ENCODE peak calls at places on chromosomes 3 and 15, in ten cellular contexts. J, E, B, Y, O, D, S, M, G and N are unnamed samples. For H3K4me1, the result is how much of the 10 kb centered on the place peaks cover.

GRCh38 chr3:24357635-24358034 is 137.0 kb downstream of the THRB start:
- DNase-seq in J (no peak), E (no peak), B (no peak), Y (no peak), O (no peak), D (no peak), S (no peak), M (no peak), G (no peak), N (no peak)

GRCh38 chr15:67501177-67501835 is 19.6 kb upstream of the C15orf61 start:
- DNase-seq in J (no peak), E (no peak), B (peak), Y (no peak), O (no peak), D (no peak), S (peak), M (peak), G (no peak), N (no peak)

GRCh38 chr3:14248849-14249523 is 70.4 kb downstream of the LSM3 start:
- DNase-seq in J (no peak), E (peak), B (no peak), Y (peak), O (peak), D (no peak), S (no peak), M (peak), G (no peak), N (no peak)

GRCh38 chr3:37228734-37229133 is 54.4 kb upstream of the LRRFIP2 start:
- DNase-seq in J (no peak), E (no peak), B (no peak), Y (no peak), O (no peak), D (no peak), S (no peak), M (peak), G (no peak), N (no peak)

GRCh38 chr3:56251343-56251945 is 216.8 kb downstream of the ERC2 start:
- DNase-seq in J (no peak), E (peak), B (peak), Y (peak), O (peak), D (no peak), S (peak), M (peak), G (peak), N (no peak)

GRCh38 chr3:71035314-71035713 is 548.2 kb downstream of the FOXP1 start:
- DNase-seq in J (no peak), E (no peak), B (peak), Y (no peak), O (no peak), D (no peak), S (peak), M (no peak), G (peak), N (no peak)

GRCh38 chr3:175179055-175179454 is 319.9 kb downstream of the NAALADL2 start:
- DNase-seq in J (no peak), E (no peak), B (peak), Y (no peak), O (no peak), D (no peak), S (peak), M (no peak), G (no peak), N (no peak)

GRCh38 chr3:43285644-43286043 is 696 bp upstream of the SNRK start:
- DNase-seq in J (no peak), E (peak), B (no peak), Y (peak), O (no peak), D (no peak), S (no peak), M (no peak), G (no peak), N (no peak)

GRCh38 chr3:158732856-158733200 is 571 bp upstream of the RARRES1 start:
- DNase-seq in J (no peak), E (no peak), B (no peak), Y (no peak), O (no peak), D (no peak), S (no peak), M (no peak), G (no peak), N (no peak)

GRCh38 chr3:57091471-57091870 is 31.0 kb downstream of the SPATA12 start:
- DNase-seq in J (no peak), E (no peak), B (peak), Y (no peak), O (no peak), D (no peak), S (no peak), M (no peak), G (no peak), N (no peak)

GRCh38 chr15:93073465-93073952 is 15.5 kb downstream of the RGMA start:
- DNase-seq in J (no peak), E (peak), B (no peak), Y (peak), O (peak), D (no peak), S (no peak), M (no peak), G (no peak), N (no peak)

GRCh38 chr3:31562525-31562924 is 29.8 kb downstream of the STT3B start:
- DNase-seq in J (no peak), E (no peak), B (no peak), Y (no peak), O (no peak), D (no peak), S (no peak), M (peak), G (peak), N (no peak)

GRCh38 chr15:78082106-78082742 is 4.7 kb upstream of the TBC1D2B start:
- DNase-seq in J (no peak), E (no peak), B (peak), Y (no peak), O (no peak), D (peak), S (no peak), M (no peak), G (peak), N (no peak)

GRCh38 chr3:40172560-40172959 is 136.9 kb upstream of the EIF1B start:
- DNase-seq in J (no peak), E (no peak), B (no peak), Y (no peak), O (no peak), D (no peak), S (no peak), M (no peak), G (no peak), N (no peak)

GRCh38 chr3:69033470-69033869 is 18.7 kb downstream of the TMF1 start:
- DNase-seq in J (no peak), E (no peak), B (peak), Y (no peak), O (no peak), D (no peak), S (peak), M (no peak), G (no peak), N (no peak)

GRCh38 chr15:52139599-52140462 is 27.3 kb upstream of the BCL2L10 start:
- DNase-seq in J (no peak), E (peak), B (peak), Y (peak), O (peak), D (peak), S (peak), M (peak), G (peak), N (no peak)

GRCh38 chr3:102443021-102443420 is 8.2 kb downstream of the ZPLD1 start:
- DNase-seq in J (no peak), E (no peak), B (peak), Y (no peak), O (no peak), D (no peak), S (no peak), M (no peak), G (no peak), N (no peak)

GRCh38 chr3:177338697-177339219 is 141.5 kb upstream of the TBL1XR1 start:
- DNase-seq in J (no peak), E (no peak), B (peak), Y (no peak), O (no peak), D (no peak), S (peak), M (peak), G (no peak), N (no peak)

GRCh38 chr3:52317601-52318000 is 1.5 kb downstream of the DNAH1 start:
- DNase-seq in J (no peak), E (peak), B (peak), Y (peak), O (peak), D (peak), S (peak), M (peak), G (peak), N (no peak)

GRCh38 chr3:72655758-72656157 is 192.5 kb downstream of the SHQ1 start:
- DNase-seq in J (no peak), E (no peak), B (no peak), Y (no peak), O (peak), D (no peak), S (no peak), M (peak), G (no peak), N (no peak)

GRCh38 chr15:31082771-31083393 is 18.6 kb downstream of the TRPM1 start:
- DNase-seq in J (no peak), E (no peak), B (peak), Y (no peak), O (no peak), D (no peak), S (no peak), M (no peak), G (no peak), N (no peak)

GRCh38 chr3:44939581-44940036 is 36.4 kb downstream of the ZDHHC3 start:
- DNase-seq in J (no peak), E (no peak), B (peak), Y (no peak), O (no peak), D (no peak), S (no peak), M (no peak), G (no peak), N (no peak)

GRCh38 chr3:42214565-42215283 is 51.3 kb downstream of the CCK start:
- DNase-seq in J (no peak), E (no peak), B (peak), Y (no peak), O (no peak), D (no peak), S (no peak), M (no peak), G (no peak), N (no peak)
- H3K4me1 ChIP-seq in J (under half), E (under half), B (under half), Y (under half), O (under half), D (under half), S (under half), M (under half), G (under half), N (under half)

GRCh38 chr15:64462492-64462891 is 2.1 kb downstream of the ZNF609 start:
- DNase-seq in J (no peak), E (no peak), B (no peak), Y (no peak), O (no peak), D (no peak), S (no peak), M (no peak), G (no peak), N (no peak)

GRCh38 chr15:64460737-64461576 is 579 bp downstream of the ZNF609 start:
- DNase-seq in J (no peak), E (peak), B (peak), Y (peak), O (peak), D (peak), S (peak), M (peak), G (peak), N (no peak)

GRCh38 chr15:64461577-64462162 is 1.3 kb downstream of the ZNF609 start:
- DNase-seq in J (no peak), E (no peak), B (peak), Y (no peak), O (peak), D (no peak), S (peak), M (peak), G (no peak), N (no peak)

GRCh38 chr15:64459382-64459781 is 996 bp upstream of the ZNF609 start:
- DNase-seq in J (no peak), E (no peak), B (no peak), Y (no peak), O (no peak), D (no peak), S (no peak), M (peak), G (no peak), N (no peak)

DNA sequence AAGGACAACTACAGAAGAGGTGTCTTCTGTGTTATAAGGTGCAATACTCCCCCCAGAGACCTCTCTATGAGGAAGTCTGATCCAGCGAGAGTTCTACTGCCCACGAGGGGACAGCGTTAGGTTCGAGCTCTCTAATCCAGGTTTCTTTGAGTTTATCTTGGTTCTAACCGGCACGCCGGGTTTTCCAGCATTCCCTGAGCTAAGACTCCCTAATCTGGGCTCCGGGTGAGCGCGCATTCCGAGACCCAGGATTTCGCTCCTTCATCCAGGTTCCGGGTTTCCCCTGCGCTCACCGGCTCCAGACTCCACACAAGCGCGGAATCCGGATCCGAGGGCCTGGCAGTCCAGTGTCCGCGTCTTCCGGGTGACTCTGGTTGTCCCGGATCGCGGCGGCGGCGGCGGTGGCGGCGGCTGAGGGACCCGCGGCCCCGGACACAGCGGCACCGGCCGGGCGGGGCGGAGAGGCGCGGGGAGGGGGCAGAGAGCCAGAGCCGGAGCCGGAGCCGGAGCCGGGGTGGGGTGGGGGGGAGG is at the start of gene ZNF609:
- DNase-seq in J (peak), E (peak), B (peak), Y (peak), O (peak), D (peak), S (peak), M (peak), G (peak), N (peak)
- TF ChIP-seq POLR2A in J (peak), E (peak), B (peak), Y (peak), O (no peak), D (peak), S (no peak), M (peak), G (no peak), N (no peak)

GRCh38 chr15:89828324-89829145 is 13.9 kb upstream of the ANPEP start:
- DNase-seq in J (no peak), E (peak), B (peak), Y (peak), O (peak), D (peak), S (no peak), M (no peak), G (peak), N (no peak)
- H3K4me1 ChIP-seq in J (under half), E (under half), B (under half), Y (under half), O (under half), D (under half), S (under half), M (under half), G (under half), N (under half)

GRCh38 chr3:8503461-8503860 is 1.8 kb downstream of the LMCD1 start:
- DNase-seq in J (no peak), E (no peak), B (no peak), Y (no peak), O (no peak), D (no peak), S (peak), M (no peak), G (no peak), N (no peak)

GRCh38 chr3:8499181-8499611 is 2.4 kb upstream of the LMCD1 start:
- DNase-seq in J (no peak), E (no peak), B (no peak), Y (no peak), O (peak), D (no peak), S (peak), M (no peak), G (no peak), N (no peak)

GRCh38 chr3:8500966-8501365 is 657 bp upstream of the LMCD1 start:
- DNase-seq in J (no peak), E (no peak), B (no peak), Y (no peak), O (no peak), D (no peak), S (no peak), M (no peak), G (no peak), N (no peak)

GRCh38 chr3:8500208-8500961 is 1.2 kb upstream of the LMCD1 start:
- DNase-seq in J (no peak), E (no peak), B (peak), Y (peak), O (no peak), D (no peak), S (peak), M (no peak), G (no peak), N (no peak)

GRCh38 chr3:8501388-8502131 is at the start of gene LMCD1:
- DNase-seq in J (peak), E (peak), B (peak), Y (peak), O (peak), D (peak), S (peak), M (peak), G (peak), N (peak)
- TF ChIP-seq POLR2A in J (peak), E (peak), B (peak), Y (peak), O (no peak), D (peak), S (peak), M (no peak), G (peak), N (peak)

DNA sequence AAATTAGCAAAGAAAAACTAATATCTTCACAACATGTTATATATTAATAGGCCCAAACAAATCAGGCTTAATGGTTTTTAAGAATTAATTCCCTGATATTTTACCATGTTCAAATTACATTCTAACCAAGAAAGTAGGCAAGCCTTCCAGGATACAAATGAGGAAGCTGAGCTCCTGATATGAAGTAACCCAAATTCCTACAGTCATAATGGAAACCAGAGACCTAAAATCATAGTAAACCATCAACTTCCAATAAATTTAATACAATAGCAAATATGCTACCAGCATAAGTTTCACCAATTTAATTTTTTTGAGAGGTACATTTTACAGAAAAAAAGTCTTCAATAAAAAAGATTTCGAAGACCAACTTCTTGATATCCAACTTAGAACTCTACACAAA is 3.8 kb downstream of the DCBLD2 start:
- DNase-seq in J (no peak), E (no peak), B (no peak), Y (no peak), O (no peak), D (no peak), S (no peak), M (no peak), G (no peak), N (no peak)
- H3K4me1 ChIP-seq in J (under half), E (under half), B (under half), Y (under half), O (under half), D (under half), S (under half), M (under half), G (under half), N (under half)